ENCODE peak calls at places on chromosome 15, in eight cellular contexts. One of them, this sample, is unnamed.

GRCh38 chr15:79779739-79780138 is 117.1 kb downstream of the MTHFS start:
- DNase-seq in heart left ventricle: no peak
- DNase-seq in WERI-Rb-1: peak
- DNase-seq in sigmoid colon: no peak
- DNase-seq in uterus: no peak
- DNase-seq in psoas muscle: no peak
- DNase-seq in A549: no peak
- DNase-seq in body of pancreas: no peak
- DNase-seq in this sample: no peak

GRCh38 chr15:80578206-80578595 is 116.9 kb upstream of the ABHD17C start:
- DNase-seq in heart left ventricle: no peak
- DNase-seq in body of pancreas: no peak
- DNase-seq in uterus: no peak
- DNase-seq in psoas muscle: no peak
- DNase-seq in A549: no peak
- DNase-seq in WERI-Rb-1: no peak
- DNase-seq in sigmoid colon: peak
- DNase-seq in this sample: no peak

GRCh38 chr15:57461541-57461940 is 85.2 kb downstream of the CGNL1 start:
- DNase-seq in psoas muscle: no peak
- DNase-seq in A549: no peak
- DNase-seq in heart left ventricle: no peak
- DNase-seq in uterus: no peak
- DNase-seq in sigmoid colon: no peak
- DNase-seq in body of pancreas: no peak
- DNase-seq in WERI-Rb-1: no peak
- DNase-seq in this sample: no peak

GRCh38 chr15:49468440-49468839 is 45.4 kb downstream of the FGF7 start:
- DNase-seq in psoas muscle: no peak
- DNase-seq in sigmoid colon: no peak
- DNase-seq in WERI-Rb-1: no peak
- DNase-seq in uterus: no peak
- DNase-seq in A549: no peak
- DNase-seq in body of pancreas: no peak
- DNase-seq in heart left ventricle: no peak
- DNase-seq in this sample: no peak

GRCh38 chr15:74375303-74375693 is 7.9 kb upstream of the CYP11A1 start:
- DNase-seq in WERI-Rb-1: peak
- DNase-seq in A549: peak
- DNase-seq in body of pancreas: peak
- DNase-seq in uterus: peak
- DNase-seq in psoas muscle: peak
- DNase-seq in sigmoid colon: peak
- DNase-seq in heart left ventricle: peak
- DNase-seq in this sample: peak

GRCh38 chr15:99440551-99441426 is 125.0 kb upstream of the MEF2A start:
- DNase-seq in body of pancreas: no peak
- DNase-seq in uterus: peak
- DNase-seq in heart left ventricle: peak
- DNase-seq in sigmoid colon: peak
- DNase-seq in psoas muscle: no peak
- DNase-seq in WERI-Rb-1: peak
- DNase-seq in A549: no peak
- DNase-seq in this sample: no peak

GRCh38 chr15:42102646-42103235 is 8.4 kb upstream of the PLA2G4D start:
- DNase-seq in sigmoid colon: no peak
- DNase-seq in WERI-Rb-1: no peak
- DNase-seq in heart left ventricle: no peak
- DNase-seq in A549: no peak
- DNase-seq in psoas muscle: no peak
- DNase-seq in uterus: no peak
- DNase-seq in body of pancreas: no peak
- DNase-seq in this sample: no peak

GRCh38 chr15:33963831-33964664 is 4.2 kb upstream of the CHRM5 start:
- DNase-seq in psoas muscle: no peak
- DNase-seq in A549: peak
- DNase-seq in heart left ventricle: no peak
- DNase-seq in uterus: no peak
- DNase-seq in body of pancreas: no peak
- DNase-seq in WERI-Rb-1: no peak
- DNase-seq in sigmoid colon: no peak
- DNase-seq in this sample: no peak

GRCh38 chr15:91049378-91050127 is 27.2 kb upstream of the VPS33B start:
- DNase-seq in heart left ventricle: peak
- DNase-seq in psoas muscle: no peak
- DNase-seq in sigmoid colon: peak
- DNase-seq in body of pancreas: peak
- DNase-seq in A549: peak
- DNase-seq in uterus: peak
- DNase-seq in WERI-Rb-1: peak
- DNase-seq in this sample: peak

GRCh38 chr15:69573815-69574472 is 121.3 kb downstream of the RPLP1 start:
- DNase-seq in WERI-Rb-1: no peak
- DNase-seq in body of pancreas: no peak
- DNase-seq in sigmoid colon: no peak
- DNase-seq in uterus: peak
- DNase-seq in psoas muscle: no peak
- DNase-seq in A549: no peak
- DNase-seq in heart left ventricle: no peak
- DNase-seq in this sample: no peak

GRCh38 chr15:48191574-48192225 is at the start of gene CTXN2:
- DNase-seq in heart left ventricle: no peak
- DNase-seq in body of pancreas: peak
- DNase-seq in WERI-Rb-1: no peak
- DNase-seq in A549: no peak
- DNase-seq in sigmoid colon: no peak
- DNase-seq in psoas muscle: no peak
- DNase-seq in uterus: no peak
- DNase-seq in this sample: no peak

GRCh38 chr15:22963546-22964125 is 16.5 kb downstream of the CYFIP1 start:
- DNase-seq in WERI-Rb-1: no peak
- DNase-seq in heart left ventricle: no peak
- DNase-seq in A549: no peak
- DNase-seq in uterus: no peak
- DNase-seq in sigmoid colon: peak
- DNase-seq in body of pancreas: no peak
- DNase-seq in psoas muscle: peak
- DNase-seq in this sample: no peak

GRCh38 chr15:27847775-27848710 is 251.1 kb downstream of the OCA2 start:
- DNase-seq in A549: no peak
- DNase-seq in sigmoid colon: no peak
- DNase-seq in uterus: no peak
- DNase-seq in body of pancreas: no peak
- DNase-seq in WERI-Rb-1: no peak
- DNase-seq in heart left ventricle: no peak
- DNase-seq in psoas muscle: peak
- DNase-seq in this sample: no peak

GRCh38 chr15:67828379-67828968 is 3.2 kb downstream of the SKOR1 start:
- DNase-seq in sigmoid colon: no peak
- DNase-seq in psoas muscle: no peak
- DNase-seq in WERI-Rb-1: no peak
- DNase-seq in A549: no peak
- DNase-seq in uterus: no peak
- DNase-seq in heart left ventricle: no peak
- DNase-seq in body of pancreas: no peak
- DNase-seq in this sample: peak

GRCh38 chr15:25345943-25346342 is 92.9 kb downstream of the UBE3A start:
- DNase-seq in body of pancreas: peak
- DNase-seq in sigmoid colon: peak
- DNase-seq in psoas muscle: peak
- DNase-seq in uterus: no peak
- DNase-seq in WERI-Rb-1: peak
- DNase-seq in A549: no peak
- DNase-seq in heart left ventricle: peak
- DNase-seq in this sample: peak

GRCh38 chr15:42825599-42825998 is 88.7 kb upstream of the CDAN1 start:
- DNase-seq in heart left ventricle: no peak
- DNase-seq in WERI-Rb-1: no peak
- DNase-seq in body of pancreas: no peak
- DNase-seq in psoas muscle: no peak
- DNase-seq in sigmoid colon: no peak
- DNase-seq in A549: no peak
- DNase-seq in uterus: no peak
- DNase-seq in this sample: no peak

GRCh38 chr15:60584355-60585023 is 105.5 kb upstream of the ICE2 start:
- DNase-seq in psoas muscle: no peak
- DNase-seq in A549: no peak
- DNase-seq in uterus: no peak
- DNase-seq in sigmoid colon: no peak
- DNase-seq in body of pancreas: no peak
- DNase-seq in WERI-Rb-1: no peak
- DNase-seq in heart left ventricle: no peak
- DNase-seq in this sample: no peak

GRCh38 chr15:25070357-25070963 is 115.7 kb downstream of the SNRPN start:
- DNase-seq in uterus: no peak
- DNase-seq in WERI-Rb-1: no peak
- DNase-seq in heart left ventricle: no peak
- DNase-seq in body of pancreas: no peak
- DNase-seq in sigmoid colon: no peak
- DNase-seq in A549: no peak
- DNase-seq in psoas muscle: no peak
- DNase-seq in this sample: no peak

GRCh38 chr15:77753238-77753873 is 120.6 kb upstream of the LINGO1 start:
- DNase-seq in heart left ventricle: no peak
- DNase-seq in A549: no peak
- DNase-seq in WERI-Rb-1: no peak
- DNase-seq in body of pancreas: no peak
- DNase-seq in sigmoid colon: no peak
- DNase-seq in psoas muscle: no peak
- DNase-seq in uterus: no peak
- DNase-seq in this sample: peak

GRCh38 chr15:45138814-45139765 is 9.3 kb downstream of the DUOX1 start:
- DNase-seq in A549: no peak
- DNase-seq in sigmoid colon: no peak
- DNase-seq in WERI-Rb-1: no peak
- DNase-seq in uterus: no peak
- DNase-seq in psoas muscle: no peak
- DNase-seq in heart left ventricle: no peak
- DNase-seq in body of pancreas: no peak
- DNase-seq in this sample: no peak

GRCh38 chr15:52466134-52466701 is 62.5 kb downstream of the MYO5A start:
- DNase-seq in WERI-Rb-1: no peak
- DNase-seq in body of pancreas: peak
- DNase-seq in sigmoid colon: peak
- DNase-seq in heart left ventricle: peak
- DNase-seq in A549: no peak
- DNase-seq in psoas muscle: peak
- DNase-seq in uterus: no peak
- DNase-seq in this sample: no peak

GRCh38 chr15:81955709-81956108 is 90.1 kb downstream of the MEX3B start:
- DNase-seq in heart left ventricle: no peak
- DNase-seq in sigmoid colon: no peak
- DNase-seq in A549: no peak
- DNase-seq in WERI-Rb-1: no peak
- DNase-seq in psoas muscle: no peak
- DNase-seq in body of pancreas: no peak
- DNase-seq in uterus: no peak
- DNase-seq in this sample: no peak
- TF ChIP-seq CTCF in heart left ventricle: no peak
- TF ChIP-seq CTCF in sigmoid colon: no peak
- TF ChIP-seq CTCF in A549: no peak
- TF ChIP-seq CTCF in WERI-Rb-1: no peak
- TF ChIP-seq CTCF in psoas muscle: no peak
- TF ChIP-seq CTCF in body of pancreas: no peak
- TF ChIP-seq CTCF in uterus: no peak
- TF ChIP-seq CTCF in this sample: no peak

GRCh38 chr15:85129881-85130280 is 148.2 kb downstream of the PDE8A start:
- DNase-seq in psoas muscle: no peak
- DNase-seq in uterus: no peak
- DNase-seq in heart left ventricle: no peak
- DNase-seq in A549: no peak
- DNase-seq in WERI-Rb-1: peak
- DNase-seq in body of pancreas: no peak
- DNase-seq in sigmoid colon: no peak
- DNase-seq in this sample: no peak
- H3K27ac ChIP-seq in psoas muscle: no peak
- H3K27ac ChIP-seq in uterus: no peak
- H3K27ac ChIP-seq in heart left ventricle: no peak
- H3K27ac ChIP-seq in A549: no peak
- H3K27ac ChIP-seq in WERI-Rb-1: no peak
- H3K27ac ChIP-seq in body of pancreas: no peak
- H3K27ac ChIP-seq in sigmoid colon: no peak
- H3K27ac ChIP-seq in this sample: no peak

DNA sequence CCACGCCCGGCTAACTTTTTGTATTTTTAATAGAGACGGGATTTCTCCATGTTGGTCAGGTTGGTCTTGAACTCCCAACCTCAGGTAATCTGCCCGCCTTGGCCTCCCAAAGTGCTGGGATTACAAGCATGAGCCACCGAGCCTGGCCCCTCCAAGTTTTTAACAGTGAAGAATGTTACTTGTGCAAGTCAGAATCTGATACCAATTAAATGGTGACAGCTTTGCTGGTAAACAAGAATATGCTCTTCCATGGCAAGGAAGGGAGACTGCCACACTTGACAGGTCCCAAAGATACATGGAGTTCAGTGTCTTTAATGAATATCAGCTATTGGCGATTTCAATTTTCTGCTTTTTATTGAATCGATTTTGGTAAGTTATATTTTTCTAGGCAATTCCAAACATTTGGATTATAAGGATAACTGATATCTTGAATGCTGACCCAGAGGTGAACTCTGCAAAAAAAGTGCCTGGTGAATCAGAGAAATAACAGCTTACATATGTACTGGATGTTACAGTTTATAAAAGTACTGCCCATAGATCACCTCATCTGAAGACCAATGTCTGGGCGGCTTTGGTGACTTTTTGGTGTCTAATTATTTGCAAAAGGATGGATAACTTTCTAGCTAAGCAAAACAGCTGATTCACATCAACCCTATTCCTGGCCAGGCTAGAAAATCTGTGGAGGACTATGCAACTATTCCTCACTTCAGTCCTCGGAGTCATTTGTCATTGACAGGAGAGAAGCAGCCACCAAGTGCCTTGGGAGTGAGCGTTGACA is 1.2 kb downstream of the PARP16 start:
- DNase-seq in A549: no peak
- DNase-seq in WERI-Rb-1: no peak
- DNase-seq in sigmoid colon: no peak
- DNase-seq in body of pancreas: no peak
- DNase-seq in psoas muscle: no peak
- DNase-seq in heart left ventricle: no peak
- DNase-seq in uterus: no peak
- DNase-seq in this sample: no peak
- H3K4me3 ChIP-seq in A549: peak
- H3K4me3 ChIP-seq in WERI-Rb-1: peak
- H3K4me3 ChIP-seq in sigmoid colon: peak
- H3K4me3 ChIP-seq in body of pancreas: peak
- H3K4me3 ChIP-seq in psoas muscle: peak
- H3K4me3 ChIP-seq in heart left ventricle: peak
- H3K4me3 ChIP-seq in uterus: peak
- H3K4me3 ChIP-seq in this sample: peak

DNA sequence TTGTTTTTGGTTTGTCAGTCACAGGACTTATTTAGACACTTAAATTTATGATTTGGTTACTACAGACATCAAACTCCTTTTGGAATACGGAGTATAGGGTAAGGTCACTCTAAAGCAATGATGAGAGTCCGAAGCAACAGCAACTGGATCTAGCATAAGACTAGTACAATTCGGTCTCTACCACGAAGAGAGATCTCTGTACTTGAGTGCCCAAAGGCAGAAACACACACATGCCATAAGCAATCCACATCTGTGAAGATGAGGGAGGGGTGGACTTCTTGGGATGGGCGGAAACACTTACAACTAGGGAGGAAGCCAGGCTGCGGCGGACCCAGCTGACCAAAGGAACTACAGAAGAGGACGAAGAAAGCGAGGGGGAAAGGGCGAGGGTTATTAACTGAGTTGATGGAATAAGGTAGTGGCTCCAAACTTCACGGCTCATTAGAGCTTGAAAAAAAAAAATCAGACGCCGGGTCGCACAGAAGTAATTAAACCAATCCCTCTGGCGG is 595 bp downstream of the DPH6 start:
- DNase-seq in WERI-Rb-1: peak
- DNase-seq in sigmoid colon: peak
- DNase-seq in body of pancreas: peak
- DNase-seq in A549: peak
- DNase-seq in uterus: peak
- DNase-seq in psoas muscle: peak
- DNase-seq in heart left ventricle: peak
- DNase-seq in this sample: peak
- TF ChIP-seq CTCF in WERI-Rb-1: no peak
- TF ChIP-seq CTCF in sigmoid colon: no peak
- TF ChIP-seq CTCF in body of pancreas: no peak
- TF ChIP-seq CTCF in A549: no peak
- TF ChIP-seq CTCF in uterus: no peak
- TF ChIP-seq CTCF in psoas muscle: peak
- TF ChIP-seq CTCF in heart left ventricle: no peak
- TF ChIP-seq CTCF in this sample: no peak

This sample was measured in dorsolateral prefrontal cortex.